ENCODE peak calls at places on chromosomes 6 and 20, in five cellular contexts. Y is CD8-positive, alpha-beta T cell; N is activated B cell treated with CpG ODN at 0.5 μM for 24 hours; U is cardiac fibroblast; Z is HCT116. E is an unnamed sample.

GRCh38 chr6:38113810-38114577 is 294.5 kb downstream of the ZFAND3 start:
- DNase-seq in N (no peak), Y (no peak), U (no peak), Z (no peak), E (no peak)

GRCh38 chr6:168658059-168658458 is 217.1 kb downstream of the SMOC2 start:
- DNase-seq in U (no peak), Y (peak), Z (no peak), N (no peak), E (no peak)

GRCh38 chr20:50721881-50722281 is 9.5 kb upstream of the PARD6B start:
- DNase-seq in Z (no peak), N (no peak), Y (no peak), U (peak), E (no peak)

GRCh38 chr6:119210596-119210995 is 132.1 kb upstream of the FAM184A start:
- DNase-seq in Z (no peak), Y (no peak), N (no peak), U (peak), E (no peak)

GRCh38 chr20:46139908-46140482 is 21.9 kb downstream of the CD40 start:
- DNase-seq in U (no peak), Y (no peak), Z (no peak), N (no peak), E (no peak)

GRCh38 chr6:36752886-36753506 is 55.4 kb downstream of the RAB44 start:
- DNase-seq in Y (no peak), Z (no peak), N (no peak), U (no peak), E (no peak)

GRCh38 chr6:170262481-170263088 is 28.3 kb downstream of the DLL1 start:
- DNase-seq in U (no peak), N (no peak), Z (no peak), Y (no peak), E (no peak)

GRCh38 chr6:144879436-144879835 is 594.3 kb downstream of the UTRN start:
- DNase-seq in U (peak), N (no peak), Z (no peak), Y (no peak), E (no peak)

GRCh38 chr20:38076548-38076947 is 43.0 kb downstream of the RPRD1B start:
- DNase-seq in U (no peak), N (no peak), Y (no peak), Z (no peak), E (no peak)

GRCh38 chr6:28569748-28570147 is 44.1 kb downstream of the GPX5 start:
- DNase-seq in Z (no peak), Y (no peak), U (no peak), N (no peak), E (no peak)

GRCh38 chr6:148177589-148178233 is 164.9 kb upstream of the SASH1 start:
- DNase-seq in Y (no peak), Z (peak), N (no peak), U (peak), E (no peak)

GRCh38 chr6:118588626-118589025 is 40.5 kb downstream of the PLN start:
- DNase-seq in Z (no peak), Y (no peak), U (no peak), N (no peak), E (no peak)

GRCh38 chr6:40302856-40303449 is 284.2 kb downstream of the LRFN2 start:
- DNase-seq in Z (no peak), Y (no peak), U (no peak), N (no peak), E (no peak)

GRCh38 chr20:36821964-36822437 is 48.4 kb upstream of the DSN1 start:
- DNase-seq in Y (no peak), Z (no peak), N (no peak), U (no peak), E (no peak)

GRCh38 chr6:37077459-37078296 is 72.2 kb downstream of the FGD2 start:
- DNase-seq in N (no peak), Y (no peak), U (peak), Z (no peak), E (no peak)

GRCh38 chr6:54301770-54302169 is 6.5 kb upstream of the TINAG start:
- DNase-seq in U (no peak), N (no peak), Z (no peak), Y (no peak), E (no peak)

GRCh38 chr6:1606533-1607235 is 3.0 kb upstream of the FOXC1 start:
- DNase-seq in U (no peak), Z (no peak), Y (no peak), N (no peak), E (no peak)

GRCh38 chr20:32111763-32112162 is 2.2 kb downstream of the TM9SF4 start:
- DNase-seq in N (no peak), U (no peak), Z (no peak), Y (no peak), E (no peak)

GRCh38 chr6:44072959-44073611 is 54.2 kb downstream of the MRPL14 start:
- DNase-seq in U (peak), Y (peak), Z (no peak), N (peak), E (peak)

GRCh38 chr20:37885593-37886507 is 17.1 kb upstream of the VSTM2L start:
- DNase-seq in Z (no peak), N (no peak), Y (no peak), U (no peak), E (no peak)

GRCh38 chr6:120965814-120966213 is 368.5 kb downstream of the TBC1D32 start:
- DNase-seq in U (no peak), N (no peak), Y (no peak), Z (peak), E (no peak)

GRCh38 chr6:67880939-67881705 is 754.0 kb upstream of the ADGRB3 start:
- DNase-seq in U (no peak), Y (no peak), N (no peak), Z (no peak), E (no peak)

GRCh38 chr6:87210979-87211378 is 55.6 kb downstream of the ZNF292 start:
- DNase-seq in N (no peak), U (no peak), Z (no peak), Y (no peak), E (no peak)

GRCh38 chr6:39377530-39377929 is 55.0 kb upstream of the KCNK16 start:
- DNase-seq in Z (peak), U (peak), Y (no peak), N (no peak), E (no peak)

GRCh38 chr20:48234951-48235350 is 449.7 kb upstream of the SULF2 start:
- DNase-seq in N (no peak), Y (no peak), U (no peak), Z (no peak), E (no peak)

GRCh38 chr6:26053929-26054658 is 33.1 kb upstream of the HFE start:
- DNase-seq in Z (no peak), U (peak), N (no peak), Y (no peak), E (no peak)

GRCh38 chr20:47481330-47482216 is 20.1 kb upstream of the NCOA3 start:
- DNase-seq in U (no peak), Z (no peak), Y (no peak), N (no peak), E (no peak)

GRCh38 chr6:147166360-147166944 is 37.8 kb upstream of the STXBP5 start:
- DNase-seq in U (peak), N (no peak), Z (no peak), Y (no peak), E (no peak)

GRCh38 chr6:20705741-20706140 is 171.5 kb downstream of the CDKAL1 start:
- DNase-seq in N (no peak), Y (no peak), U (no peak), Z (no peak), E (no peak)

GRCh38 chr6:854405-855073 is 161.6 kb upstream of the EXOC2 start:
- DNase-seq in N (no peak), Z (no peak), U (no peak), Y (no peak), E (no peak)

GRCh38 chr6:37099442-37099841 is 70.5 kb upstream of the PIM1 start:
- DNase-seq in Z (no peak), U (no peak), Y (no peak), N (no peak), E (no peak)

GRCh38 chr6:112600168-112600567 is 253.0 kb downstream of the RFPL4B start:
- DNase-seq in Y (no peak), N (no peak), Z (no peak), U (no peak), E (no peak)
- TF ChIP-seq CTCF in Y (no peak), N (no peak), Z (peak), U (peak), E (no peak)

DNA sequence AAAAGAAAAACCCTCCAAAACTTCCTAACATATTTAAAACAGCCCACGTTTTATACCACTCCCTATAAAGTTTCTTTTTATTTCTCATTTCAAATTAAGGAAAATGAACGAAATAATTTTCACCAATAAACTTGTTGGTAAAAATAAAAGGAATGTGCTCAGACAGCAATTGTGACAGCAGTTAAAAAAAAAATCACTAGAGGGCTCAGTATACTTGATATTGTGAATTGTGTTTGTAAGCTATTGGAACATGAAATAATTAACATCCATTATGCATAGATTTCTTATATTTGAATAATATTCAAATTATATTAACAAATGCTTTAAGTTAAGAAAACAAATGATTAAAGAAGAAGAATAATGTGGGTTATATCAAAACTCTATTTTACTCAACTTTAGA is 105.5 kb downstream of the ASCC3 start:
- DNase-seq in Z (no peak), N (no peak), Y (no peak), U (no peak), E (no peak)
- TF ChIP-seq CTCF in Z (no peak), N (no peak), Y (no peak), U (peak), E (no peak)

GRCh38 chr6:134016558-134016814 is 35.9 kb downstream of the SLC2A12 start:
- DNase-seq in Y (no peak), Z (no peak), U (no peak), N (no peak), E (no peak)
- TF ChIP-seq CTCF in Y (no peak), Z (no peak), U (no peak), N (no peak), E (no peak)

DNA sequence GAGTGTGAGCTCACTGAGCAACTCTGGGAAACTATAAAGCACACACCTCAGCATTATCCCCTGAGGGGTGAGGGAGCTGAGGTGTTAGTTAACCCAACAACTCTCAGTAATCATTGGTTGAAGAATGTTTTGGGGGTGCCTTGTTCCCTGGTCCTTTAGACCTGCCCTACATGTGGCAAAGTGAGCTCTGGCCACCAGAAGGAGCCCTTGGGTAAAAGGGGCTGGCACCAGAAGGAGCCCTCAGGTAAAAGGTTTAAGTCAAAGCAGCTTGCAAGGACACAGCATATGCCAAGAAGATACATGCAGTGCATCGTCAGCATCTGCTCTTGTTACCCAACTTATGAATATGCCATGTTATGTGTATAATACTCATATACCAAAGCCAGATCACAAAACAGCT is 1081.7 kb downstream of the KIF16B start:
- DNase-seq in U (no peak), Z (no peak), N (no peak), Y (no peak), E (no peak)
- TF ChIP-seq CTCF in U (no peak), Z (no peak), N (no peak), Y (no peak), E (no peak)

GRCh38 chr20:33929917-33930316 is 63.8 kb upstream of the RALY start:
- DNase-seq in N (no peak), Z (no peak), Y (no peak), U (no peak), E (no peak)
- TF ChIP-seq CTCF in N (no peak), Z (no peak), Y (no peak), U (peak), E (no peak)

GRCh38 chr6:136137008-136137689 is 113.0 kb downstream of the MTFR2 start:
- DNase-seq in N (no peak), Z (peak), U (peak), Y (no peak), E (no peak)
- TF ChIP-seq CTCF in N (no peak), Z (no peak), U (no peak), Y (no peak), E (no peak)

DNA sequence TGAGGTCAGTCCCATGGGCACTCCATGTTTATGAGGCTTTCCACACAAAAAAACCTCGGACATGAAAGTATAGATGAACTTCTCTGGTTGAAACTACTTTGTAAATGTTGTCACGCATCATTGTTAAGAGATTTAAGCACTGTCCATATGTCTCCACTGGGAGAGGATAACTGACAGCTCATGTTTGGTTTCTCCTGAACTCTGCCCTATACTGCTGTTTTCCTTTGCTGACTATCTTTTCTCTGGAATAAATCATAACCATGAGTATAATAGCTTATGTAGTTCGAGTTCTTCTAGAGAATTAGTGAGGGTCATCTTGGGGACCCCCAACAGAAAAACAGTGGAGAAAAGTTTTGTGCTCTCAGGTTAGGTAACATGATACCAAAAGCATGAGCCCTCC is 14.3 kb downstream of the THEMIS start:
- DNase-seq in Y (no peak), N (no peak), U (no peak), Z (no peak), E (no peak)
- TF ChIP-seq CTCF in Y (no peak), N (no peak), U (no peak), Z (no peak), E (no peak)

DNA sequence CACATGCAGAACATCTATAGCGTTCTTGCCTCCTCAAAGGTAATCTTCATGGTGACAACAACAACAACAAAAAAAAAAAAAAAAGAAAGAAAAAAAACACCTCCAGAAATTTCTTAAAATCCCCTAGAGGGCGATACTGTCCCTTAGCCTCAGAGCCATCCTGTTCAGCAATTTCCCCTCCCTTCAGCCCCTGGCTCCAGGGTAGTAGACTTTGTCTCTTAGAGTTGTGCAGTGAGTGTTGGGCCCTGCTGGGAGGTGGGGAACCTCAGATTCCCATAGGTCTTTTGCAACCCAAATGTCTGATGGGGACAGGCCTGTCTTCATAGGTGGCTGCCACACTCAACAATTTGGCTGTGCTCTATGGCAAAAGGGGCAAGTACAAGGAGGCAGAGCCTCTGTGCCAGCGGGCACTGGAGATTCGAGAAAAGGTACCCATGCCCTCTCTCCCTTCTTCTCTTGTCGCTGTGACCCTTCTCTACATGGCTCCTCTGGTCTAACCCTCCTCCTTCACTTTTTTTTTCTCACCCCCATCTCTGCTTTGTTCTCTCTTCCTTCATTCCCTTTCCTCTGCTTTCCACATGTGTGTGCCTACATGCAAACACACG is 6.0 kb upstream of the PTK7 start:
- DNase-seq in Z (peak), N (no peak), Y (no peak), U (peak), E (no peak)
- TF ChIP-seq CTCF in Z (peak), N (no peak), Y (peak), U (peak), E (peak)

DNA sequence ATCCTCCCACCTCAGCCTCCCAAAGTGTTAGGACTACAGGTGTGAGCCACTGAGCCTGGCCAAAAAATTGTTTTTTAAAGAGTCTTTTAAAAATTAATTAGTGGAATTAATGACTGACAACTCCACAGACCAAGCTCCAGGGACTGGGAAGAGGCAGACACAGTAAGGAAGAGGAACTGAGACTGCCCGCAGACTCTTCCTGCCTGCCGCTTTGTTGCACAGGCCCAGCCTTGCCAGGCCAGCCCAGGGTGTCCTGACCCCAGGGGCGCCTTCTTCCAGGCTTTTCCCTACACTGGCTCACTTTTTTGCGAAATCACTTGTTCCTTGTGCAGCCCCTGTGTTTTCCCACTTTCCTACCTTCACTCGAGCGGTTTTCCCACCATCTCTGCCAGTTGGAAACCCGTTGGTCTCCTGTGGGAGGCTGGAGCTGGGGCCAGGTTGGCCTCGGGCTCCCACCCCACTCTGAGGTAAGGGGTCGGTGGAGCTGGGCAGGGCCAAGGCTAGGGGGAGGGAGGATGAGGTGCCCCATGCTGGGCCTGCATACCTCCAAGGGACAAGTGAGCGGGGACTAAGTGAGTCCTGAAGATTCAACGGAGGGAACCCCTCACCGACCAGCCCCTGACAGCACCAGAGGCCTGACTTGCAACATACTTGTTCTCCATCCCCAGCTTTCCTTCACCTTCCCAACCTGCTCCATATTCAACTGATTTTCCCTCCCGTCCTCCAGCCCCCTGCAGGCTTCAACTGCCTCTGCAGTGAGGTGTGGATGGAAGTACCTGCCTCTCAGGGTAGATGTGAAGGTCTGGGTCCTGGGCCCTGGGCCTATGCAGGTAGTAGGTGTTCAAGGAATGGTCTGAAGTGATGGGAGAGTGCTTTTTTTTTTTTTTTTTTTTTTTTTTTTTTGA is 23.5 kb upstream of the SMIM29 start:
- DNase-seq in Y (no peak), Z (no peak), N (no peak), U (no peak), E (no peak)
- TF ChIP-seq CTCF in Y (no peak), Z (no peak), N (no peak), U (no peak), E (no peak)

GRCh38 chr6:159461266-159461665 is 231.8 kb downstream of the SOD2 start:
- DNase-seq in N (no peak), U (no peak), Z (no peak), Y (no peak), E (no peak)

GRCh38 chr6:159460476-159460875 is 232.6 kb downstream of the SOD2 start:
- DNase-seq in Z (no peak), U (no peak), Y (no peak), N (no peak), E (no peak)

GRCh38 chr6:159463440-159463839 is 229.6 kb downstream of the SOD2 start:
- DNase-seq in U (peak), Y (no peak), N (no peak), Z (peak), E (no peak)

GRCh38 chr6:159462446-159462845 is 230.6 kb downstream of the SOD2 start:
- DNase-seq in N (no peak), U (no peak), Y (no peak), Z (no peak), E (no peak)

DNA sequence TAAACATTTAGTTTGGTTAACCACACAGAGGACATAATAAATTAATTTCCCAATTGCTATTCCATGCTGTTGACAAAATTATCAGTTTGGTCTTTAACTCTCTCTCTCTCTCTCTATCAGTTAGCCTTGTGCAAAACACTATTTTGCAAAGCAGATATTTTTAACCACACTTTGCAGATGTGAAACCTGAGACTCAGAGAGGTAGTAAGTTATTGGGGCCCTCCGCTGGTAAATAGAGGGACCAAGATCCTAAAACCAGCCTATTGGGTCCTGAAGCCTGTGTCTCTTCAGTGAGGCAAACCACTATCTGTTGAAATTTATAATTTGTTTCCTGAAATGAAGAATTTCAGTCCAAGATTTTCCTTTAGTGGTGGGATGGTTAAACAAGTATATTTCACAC is 231.0 kb downstream of the SOD2 start:
- DNase-seq in Z (no peak), Y (no peak), U (no peak), N (no peak), E (no peak)
- TF ChIP-seq CTCF in Z (no peak), Y (no peak), U (no peak), N (no peak), E (no peak)

E was measured in natural killer cell.